ENCODE peak calls at places on chromosomes 4 and X, in six cellular contexts. F is body of pancreas, P is tibial artery, D is ovary, B is Caco-2, Z is IMR-90. K is an unnamed sample. For H3K4me1, the result is how much of the 10 kb centered on the place peaks cover.

GRCh38 chr4:77538144-77538543 is 67.5 kb upstream of the CXCL13 start:
- DNase-seq in P (no peak), B (no peak), Z (peak), D (no peak), F (peak), K (no peak)

GRCh38 chr4:1356181-1356998 is 9.4 kb downstream of the UVSSA start:
- DNase-seq in F (peak), Z (peak), B (peak), P (no peak), D (peak), K (peak)

GRCh38 chrX:14497184-14497666 is 32.1 kb upstream of the GLRA2 start:
- DNase-seq in D (no peak), P (no peak), B (no peak), Z (peak), F (no peak), K (no peak)

GRCh38 chrX:155880586-155881157 is 473 bp upstream of the VAMP7 start:
- DNase-seq in Z (no peak), B (no peak), F (no peak), D (no peak), P (no peak), K (no peak)

GRCh38 chr4:87120411-87121162 is 99.8 kb downstream of the KLHL8 start:
- DNase-seq in Z (peak), P (peak), F (peak), D (peak), B (peak), K (peak)

GRCh38 chr4:150136036-150136435 is 57.8 kb downstream of the DCLK2 start:
- DNase-seq in D (no peak), P (no peak), B (no peak), Z (peak), F (no peak), K (no peak)

GRCh38 chr4:186942745-186943606 is 219.3 kb upstream of the FAT1 start:
- DNase-seq in Z (peak), B (no peak), P (no peak), F (peak), D (peak), K (peak)

GRCh38 chr4:85953651-85954018 is 406.2 kb downstream of the MAPK10 start:
- DNase-seq in P (no peak), Z (peak), B (no peak), D (no peak), F (no peak), K (no peak)

GRCh38 chr4:117971406-117971805 is 62.9 kb upstream of the NDST3 start:
- DNase-seq in B (no peak), F (no peak), D (no peak), Z (no peak), P (no peak), K (no peak)

GRCh38 chr4:155807021-155807420 is 48.2 kb downstream of the GUCY1B1 start:
- DNase-seq in B (no peak), D (no peak), F (no peak), P (no peak), Z (peak), K (no peak)

GRCh38 chr4:97646997-97647396 is 496.3 kb downstream of the STPG2 start:
- DNase-seq in D (no peak), B (no peak), P (no peak), Z (no peak), F (no peak), K (no peak)

GRCh38 chrX:96704661-96705060 is 20.0 kb downstream of the DIAPH2 start:
- DNase-seq in F (no peak), P (no peak), D (no peak), Z (peak), B (no peak), K (no peak)

GRCh38 chrX:131202766-131203165 is 86.3 kb downstream of the IGSF1 start:
- DNase-seq in B (no peak), Z (no peak), D (no peak), P (no peak), F (no peak), K (no peak)
- H3K4me3 ChIP-seq in B (no peak), Z (no peak), D (no peak), P (no peak), F (no peak), K (no peak)

GRCh38 chrX:9529223-9529622 is 64.4 kb downstream of the TBL1X start:
- DNase-seq in P (no peak), Z (no peak), F (no peak), D (no peak), B (no peak), K (no peak)
- H3K4me1 ChIP-seq in P (under half), Z (under half), F (under half), D (under half), B (under half), K (under half)

GRCh38 chr4:68176904-68177303 is 47.2 kb upstream of the TMPRSS11F start:
- DNase-seq in D (no peak), B (no peak), P (no peak), F (no peak), Z (no peak), K (no peak)
- H3K4me3 ChIP-seq in D (no peak), B (no peak), P (no peak), F (no peak), Z (no peak), K (no peak)

GRCh38 chr4:156961241-156962068 is 10.1 kb downstream of the PDGFC start:
- DNase-seq in Z (no peak), F (no peak), B (no peak), P (no peak), D (no peak), K (no peak)

GRCh38 chr4:156959298-156959702 is 12.3 kb downstream of the PDGFC start:
- DNase-seq in B (no peak), P (no peak), F (no peak), D (no peak), Z (peak), K (no peak)

GRCh38 chr4:156962069-156962377 is 9.6 kb downstream of the PDGFC start:
- DNase-seq in P (no peak), B (no peak), Z (no peak), D (no peak), F (no peak), K (no peak)

GRCh38 chr4:156963419-156963818 is 8.2 kb downstream of the PDGFC start:
- DNase-seq in F (no peak), B (no peak), D (no peak), P (no peak), Z (no peak), K (no peak)

GRCh38 chr4:156962551-156962974 is 9.0 kb downstream of the PDGFC start:
- DNase-seq in F (peak), B (no peak), D (peak), Z (peak), P (no peak), K (no peak)
- H3K4me1 ChIP-seq in F (under half), B (under half), D (under half), Z (under half), P (under half), K (under half)

GRCh38 chr4:5979981-5980380 is 38.2 kb downstream of the C4orf50 start:
- DNase-seq in P (peak), D (no peak), Z (no peak), B (peak), F (no peak), K (no peak)
- H3K4me3 ChIP-seq in P (no peak), D (no peak), Z (no peak), B (no peak), F (no peak), K (no peak)

DNA sequence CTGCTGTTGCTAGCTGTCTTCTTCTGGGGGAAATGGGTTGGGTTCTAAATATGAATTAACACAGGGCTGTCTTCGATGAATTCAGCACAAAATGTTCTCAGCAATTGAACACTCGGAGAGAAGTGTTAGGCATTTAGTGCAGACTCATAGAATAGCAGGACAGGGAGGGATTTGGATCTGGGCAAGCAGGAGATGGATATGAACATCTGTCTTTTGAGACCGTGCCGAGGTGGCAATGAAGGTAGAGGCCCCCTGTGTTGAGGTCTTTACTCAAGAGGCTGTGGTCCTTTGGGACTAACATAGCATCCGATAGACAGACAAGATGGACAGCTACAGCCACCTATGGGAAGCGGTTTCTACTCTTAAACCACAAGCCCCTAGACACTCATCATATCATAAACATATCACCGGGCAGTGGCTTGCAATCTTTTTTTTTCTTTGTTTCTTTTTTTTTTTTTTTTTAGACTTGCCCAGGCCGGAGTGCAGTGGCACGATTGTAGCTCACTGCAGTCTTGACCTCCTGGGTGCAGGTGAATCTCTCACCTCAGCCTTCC is 6.7 kb downstream of the CD99 start:
- DNase-seq in Z (peak), B (no peak), F (no peak), D (no peak), P (no peak), K (no peak)
- H3K4me1 ChIP-seq in Z (under half), B (under half), F (half or more), D (under half), P (half or more), K (under half)

DNA sequence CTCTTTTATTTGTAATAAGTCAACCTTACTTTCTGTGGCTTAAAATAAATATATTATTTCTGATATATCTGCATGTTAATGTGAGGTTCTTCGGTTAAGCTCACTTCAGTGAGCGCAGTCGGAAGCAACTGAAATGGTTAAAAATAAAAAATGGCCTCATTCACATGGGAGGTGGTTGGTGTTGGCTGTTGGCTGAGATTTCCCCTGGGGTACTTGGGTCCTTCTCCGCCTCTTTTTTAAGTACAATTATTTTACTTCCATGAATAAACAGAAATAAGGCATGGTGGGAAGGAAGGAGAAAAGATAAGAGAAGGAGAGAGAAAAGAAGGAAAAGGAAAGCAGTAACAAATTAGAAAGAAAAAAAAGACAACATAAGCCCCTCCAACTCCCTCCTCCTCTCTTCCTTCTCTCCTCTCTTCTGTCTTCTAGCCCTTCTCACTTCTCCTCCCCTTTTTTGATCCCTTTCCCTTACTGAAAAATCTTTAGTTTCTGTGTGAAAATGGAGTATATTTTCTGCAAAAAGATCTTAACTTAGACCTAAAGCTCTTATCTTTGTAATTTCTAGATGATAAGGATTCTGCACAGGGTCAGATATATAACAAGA is 19.7 kb upstream of the CXCL3 start:
- DNase-seq in Z (no peak), B (no peak), F (no peak), P (no peak), D (no peak), K (no peak)
- H3K4me3 ChIP-seq in Z (no peak), B (no peak), F (no peak), P (no peak), D (no peak), K (no peak)

GRCh38 chr4:107994894-107995293 is 5.2 kb downstream of the HADH start:
- DNase-seq in B (no peak), P (no peak), F (no peak), D (no peak), Z (no peak), K (no peak)

GRCh38 chr4:107997001-107997788 is 7.5 kb downstream of the HADH start:
- DNase-seq in Z (peak), D (no peak), F (peak), P (peak), B (no peak), K (no peak)

GRCh38 chr4:107997794-107998193 is 8.1 kb downstream of the HADH start:
- DNase-seq in B (no peak), F (no peak), Z (no peak), D (no peak), P (no peak), K (no peak)

GRCh38 chr4:107991945-107992625 is 2.4 kb downstream of the HADH start:
- DNase-seq in Z (peak), F (no peak), D (no peak), P (no peak), B (no peak), K (no peak)

DNA sequence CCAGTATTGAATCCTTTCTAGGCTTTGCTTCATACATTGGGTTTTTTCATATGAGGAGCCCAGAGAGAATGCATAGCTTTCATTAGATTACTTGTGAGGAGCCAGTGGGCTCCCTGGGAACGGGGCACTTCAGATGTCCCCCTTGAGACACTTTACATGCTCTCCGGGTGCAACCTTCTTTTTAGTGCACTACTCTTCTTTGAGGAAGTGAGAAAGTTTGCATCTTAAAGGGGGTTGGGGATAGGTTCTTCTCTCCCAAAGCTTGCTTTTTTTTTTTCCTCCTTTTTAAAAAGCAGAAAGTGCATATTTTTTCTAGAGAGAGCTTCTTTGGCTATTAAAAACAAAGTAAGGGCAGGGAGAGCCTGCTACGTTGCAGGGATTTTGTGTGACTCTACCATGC is 4.3 kb downstream of the HADH start:
- DNase-seq in Z (no peak), D (no peak), P (no peak), B (no peak), F (no peak), K (no peak)
- H3K4me1 ChIP-seq in Z (under half), D (under half), P (half or more), B (under half), F (half or more), K (under half)

K was measured in colonic mucosa.